ENCODE peak calls at places on chromosomes 1 and 21, in eight cellular contexts. One of them, this sample, is unnamed.
A peak's percentile ranks its signal among the peaks of the same experiment; 100 is the strongest.

GRCh38 chr21:45056505-45056904 is 17.9 kb upstream of the ADARB1 start:
- DNase-seq in GM12864: no peak
- DNase-seq in body of pancreas: no peak
- DNase-seq in stomach: no peak
- DNase-seq in stimulated activated CD8-positive, alpha-beta memory T cell treated with anti-CD3 and anti-CD28 coated beads, Interleukin-4, amount 100 ng/mL, for 1 hour: no peak
- DNase-seq in Daoy: no peak
- DNase-seq in NCI-H1092 treated with DMSO at 0.1 percent for 48 hours: no peak
- DNase-seq in HS-5: no peak
- DNase-seq in this sample: no peak

GRCh38 chr1:151478140-151478812 is 19.0 kb upstream of the POGZ start:
- DNase-seq in GM12864: no peak
- DNase-seq in body of pancreas: no peak
- DNase-seq in stomach: no peak
- DNase-seq in stimulated activated CD8-positive, alpha-beta memory T cell treated with anti-CD3 and anti-CD28 coated beads, Interleukin-4, amount 100 ng/mL, for 1 hour: no peak
- DNase-seq in Daoy: no peak
- DNase-seq in NCI-H1092 treated with DMSO at 0.1 percent for 48 hours: no peak
- DNase-seq in HS-5: no peak
- DNase-seq in this sample: no peak

GRCh38 chr1:117093091-117093534 is 28.4 kb downstream of the TRIM45 start:
- DNase-seq in GM12864: no peak
- DNase-seq in body of pancreas: no peak
- DNase-seq in stomach: peak; percentile 31
- DNase-seq in stimulated activated CD8-positive, alpha-beta memory T cell treated with anti-CD3 and anti-CD28 coated beads, Interleukin-4, amount 100 ng/mL, for 1 hour: no peak
- DNase-seq in Daoy: peak; percentile 97
- DNase-seq in NCI-H1092 treated with DMSO at 0.1 percent for 48 hours: no peak
- DNase-seq in HS-5: peak; percentile 91
- DNase-seq in this sample: no peak

GRCh38 chr1:193104496-193104905 is 713 bp downstream of the GLRX2 start:
- DNase-seq in GM12864: no peak
- DNase-seq in body of pancreas: peak; percentile 38
- DNase-seq in stomach: peak; percentile 51
- DNase-seq in stimulated activated CD8-positive, alpha-beta memory T cell treated with anti-CD3 and anti-CD28 coated beads, Interleukin-4, amount 100 ng/mL, for 1 hour: no peak
- DNase-seq in Daoy: peak; percentile 61
- DNase-seq in NCI-H1092 treated with DMSO at 0.1 percent for 48 hours: peak; percentile 53
- DNase-seq in HS-5: no peak
- DNase-seq in this sample: no peak

GRCh38 chr1:98429851-98430496 is 231.5 kb upstream of the SNX7 start:
- DNase-seq in GM12864: no peak
- DNase-seq in body of pancreas: peak; percentile 57
- DNase-seq in stomach: no peak
- DNase-seq in stimulated activated CD8-positive, alpha-beta memory T cell treated with anti-CD3 and anti-CD28 coated beads, Interleukin-4, amount 100 ng/mL, for 1 hour: no peak
- DNase-seq in Daoy: no peak
- DNase-seq in NCI-H1092 treated with DMSO at 0.1 percent for 48 hours: peak; percentile 98
- DNase-seq in HS-5: no peak
- DNase-seq in this sample: no peak

GRCh38 chr1:40709802-40710278 is 18.3 kb downstream of the NFYC start:
- DNase-seq in GM12864: no peak
- DNase-seq in body of pancreas: no peak
- DNase-seq in stomach: no peak
- DNase-seq in stimulated activated CD8-positive, alpha-beta memory T cell treated with anti-CD3 and anti-CD28 coated beads, Interleukin-4, amount 100 ng/mL, for 1 hour: no peak
- DNase-seq in Daoy: no peak
- DNase-seq in NCI-H1092 treated with DMSO at 0.1 percent for 48 hours: no peak
- DNase-seq in HS-5: no peak
- DNase-seq in this sample: no peak

GRCh38 chr1:23619299-23620188 is 60.2 kb upstream of the ID3 start:
- DNase-seq in GM12864: peak; percentile 73
- DNase-seq in body of pancreas: peak; percentile 62
- DNase-seq in stomach: peak; percentile 65
- DNase-seq in stimulated activated CD8-positive, alpha-beta memory T cell treated with anti-CD3 and anti-CD28 coated beads, Interleukin-4, amount 100 ng/mL, for 1 hour: peak; percentile 50
- DNase-seq in Daoy: peak; percentile 39
- DNase-seq in NCI-H1092 treated with DMSO at 0.1 percent for 48 hours: peak; percentile 74
- DNase-seq in HS-5: no peak
- DNase-seq in this sample: peak; percentile 45

GRCh38 chr21:14862794-14863720 is 201.7 kb downstream of the NRIP1 start:
- DNase-seq in GM12864: no peak
- DNase-seq in body of pancreas: no peak
- DNase-seq in stomach: no peak
- DNase-seq in stimulated activated CD8-positive, alpha-beta memory T cell treated with anti-CD3 and anti-CD28 coated beads, Interleukin-4, amount 100 ng/mL, for 1 hour: no peak
- DNase-seq in Daoy: no peak
- DNase-seq in NCI-H1092 treated with DMSO at 0.1 percent for 48 hours: peak; percentile 8
- DNase-seq in HS-5: no peak
- DNase-seq in this sample: no peak

GRCh38 chr1:234214911-234215892 is 158.1 kb upstream of the COA6 start:
- DNase-seq in GM12864: no peak
- DNase-seq in body of pancreas: peak; percentile 81
- DNase-seq in stomach: peak; percentile 64
- DNase-seq in stimulated activated CD8-positive, alpha-beta memory T cell treated with anti-CD3 and anti-CD28 coated beads, Interleukin-4, amount 100 ng/mL, for 1 hour: no peak
- DNase-seq in Daoy: no peak
- DNase-seq in NCI-H1092 treated with DMSO at 0.1 percent for 48 hours: no peak
- DNase-seq in HS-5: no peak
- DNase-seq in this sample: no peak

GRCh38 chr1:53583021-53583902 is 124.1 kb downstream of the DMRTB1 start:
- DNase-seq in GM12864: no peak
- DNase-seq in body of pancreas: no peak
- DNase-seq in stomach: no peak
- DNase-seq in stimulated activated CD8-positive, alpha-beta memory T cell treated with anti-CD3 and anti-CD28 coated beads, Interleukin-4, amount 100 ng/mL, for 1 hour: no peak
- DNase-seq in Daoy: no peak
- DNase-seq in NCI-H1092 treated with DMSO at 0.1 percent for 48 hours: no peak
- DNase-seq in HS-5: no peak
- DNase-seq in this sample: no peak

GRCh38 chr1:68104155-68104554 is 53.7 kb upstream of the DIRAS3 start:
- DNase-seq in GM12864: no peak
- DNase-seq in body of pancreas: no peak
- DNase-seq in stomach: no peak
- DNase-seq in stimulated activated CD8-positive, alpha-beta memory T cell treated with anti-CD3 and anti-CD28 coated beads, Interleukin-4, amount 100 ng/mL, for 1 hour: no peak
- DNase-seq in Daoy: peak; percentile 56
- DNase-seq in NCI-H1092 treated with DMSO at 0.1 percent for 48 hours: no peak
- DNase-seq in HS-5: no peak
- DNase-seq in this sample: no peak

GRCh38 chr21:27564684-27565280 is 597.9 kb upstream of the ADAMTS5 start:
- DNase-seq in GM12864: no peak
- DNase-seq in body of pancreas: peak; percentile 59
- DNase-seq in stomach: peak; percentile 40
- DNase-seq in stimulated activated CD8-positive, alpha-beta memory T cell treated with anti-CD3 and anti-CD28 coated beads, Interleukin-4, amount 100 ng/mL, for 1 hour: no peak
- DNase-seq in Daoy: peak; percentile 51
- DNase-seq in NCI-H1092 treated with DMSO at 0.1 percent for 48 hours: peak; percentile 48
- DNase-seq in HS-5: no peak
- DNase-seq in this sample: no peak

GRCh38 chr1:161217831-161218230 is 2.7 kb downstream of the FCER1G start:
- DNase-seq in GM12864: no peak
- DNase-seq in body of pancreas: no peak
- DNase-seq in stomach: no peak
- DNase-seq in stimulated activated CD8-positive, alpha-beta memory T cell treated with anti-CD3 and anti-CD28 coated beads, Interleukin-4, amount 100 ng/mL, for 1 hour: no peak
- DNase-seq in Daoy: no peak
- DNase-seq in NCI-H1092 treated with DMSO at 0.1 percent for 48 hours: no peak
- DNase-seq in HS-5: no peak
- DNase-seq in this sample: no peak

GRCh38 chr1:15053091-15053657 is 100.4 kb upstream of the TMEM51 start:
- DNase-seq in GM12864: no peak
- DNase-seq in body of pancreas: no peak
- DNase-seq in stomach: no peak
- DNase-seq in stimulated activated CD8-positive, alpha-beta memory T cell treated with anti-CD3 and anti-CD28 coated beads, Interleukin-4, amount 100 ng/mL, for 1 hour: no peak
- DNase-seq in Daoy: no peak
- DNase-seq in NCI-H1092 treated with DMSO at 0.1 percent for 48 hours: no peak
- DNase-seq in HS-5: no peak
- DNase-seq in this sample: no peak

GRCh38 chr1:208807446-208808117 is 563.4 kb upstream of the PLXNA2 start:
- DNase-seq in GM12864: no peak
- DNase-seq in body of pancreas: no peak
- DNase-seq in stomach: no peak
- DNase-seq in stimulated activated CD8-positive, alpha-beta memory T cell treated with anti-CD3 and anti-CD28 coated beads, Interleukin-4, amount 100 ng/mL, for 1 hour: no peak
- DNase-seq in Daoy: peak; percentile 12
- DNase-seq in NCI-H1092 treated with DMSO at 0.1 percent for 48 hours: no peak
- DNase-seq in HS-5: peak; percentile 58
- DNase-seq in this sample: no peak

GRCh38 chr1:204623365-204623893 is 62.1 kb downstream of the LRRN2 start:
- DNase-seq in GM12864: no peak
- DNase-seq in body of pancreas: no peak
- DNase-seq in stomach: no peak
- DNase-seq in stimulated activated CD8-positive, alpha-beta memory T cell treated with anti-CD3 and anti-CD28 coated beads, Interleukin-4, amount 100 ng/mL, for 1 hour: no peak
- DNase-seq in Daoy: peak; percentile 65
- DNase-seq in NCI-H1092 treated with DMSO at 0.1 percent for 48 hours: no peak
- DNase-seq in HS-5: peak; percentile 19
- DNase-seq in this sample: no peak

GRCh38 chr1:29960906-29961675 is 724.8 kb downstream of the PTPRU start:
- DNase-seq in GM12864: no peak
- DNase-seq in body of pancreas: no peak
- DNase-seq in stomach: peak; percentile 20
- DNase-seq in stimulated activated CD8-positive, alpha-beta memory T cell treated with anti-CD3 and anti-CD28 coated beads, Interleukin-4, amount 100 ng/mL, for 1 hour: no peak
- DNase-seq in Daoy: no peak
- DNase-seq in NCI-H1092 treated with DMSO at 0.1 percent for 48 hours: no peak
- DNase-seq in HS-5: no peak
- DNase-seq in this sample: no peak

GRCh38 chr1:233647083-233647482 is 33.2 kb downstream of the KCNK1 start:
- DNase-seq in GM12864: no peak
- DNase-seq in body of pancreas: no peak
- DNase-seq in stomach: no peak
- DNase-seq in stimulated activated CD8-positive, alpha-beta memory T cell treated with anti-CD3 and anti-CD28 coated beads, Interleukin-4, amount 100 ng/mL, for 1 hour: no peak
- DNase-seq in Daoy: no peak
- DNase-seq in NCI-H1092 treated with DMSO at 0.1 percent for 48 hours: no peak
- DNase-seq in HS-5: no peak
- DNase-seq in this sample: no peak

GRCh38 chr1:13505020-13505419 is 8.8 kb downstream of the LRRC38 start:
- DNase-seq in GM12864: no peak
- DNase-seq in body of pancreas: no peak
- DNase-seq in stomach: no peak
- DNase-seq in stimulated activated CD8-positive, alpha-beta memory T cell treated with anti-CD3 and anti-CD28 coated beads, Interleukin-4, amount 100 ng/mL, for 1 hour: no peak
- DNase-seq in Daoy: no peak
- DNase-seq in NCI-H1092 treated with DMSO at 0.1 percent for 48 hours: no peak
- DNase-seq in HS-5: no peak
- DNase-seq in this sample: no peak

GRCh38 chr1:68344208-68344607 is 105.5 kb downstream of the RPE65 start:
- DNase-seq in GM12864: no peak
- DNase-seq in body of pancreas: no peak
- DNase-seq in stomach: no peak
- DNase-seq in stimulated activated CD8-positive, alpha-beta memory T cell treated with anti-CD3 and anti-CD28 coated beads, Interleukin-4, amount 100 ng/mL, for 1 hour: no peak
- DNase-seq in Daoy: no peak
- DNase-seq in NCI-H1092 treated with DMSO at 0.1 percent for 48 hours: no peak
- DNase-seq in HS-5: no peak
- DNase-seq in this sample: no peak

GRCh38 chr21:32096411-32096810 is 182.4 kb downstream of the MIS18A start:
- DNase-seq in GM12864: no peak
- DNase-seq in body of pancreas: no peak
- DNase-seq in stomach: no peak
- DNase-seq in stimulated activated CD8-positive, alpha-beta memory T cell treated with anti-CD3 and anti-CD28 coated beads, Interleukin-4, amount 100 ng/mL, for 1 hour: no peak
- DNase-seq in Daoy: no peak
- DNase-seq in NCI-H1092 treated with DMSO at 0.1 percent for 48 hours: peak; percentile 28
- DNase-seq in HS-5: no peak
- DNase-seq in this sample: no peak